ENCODE peak calls at places on chromosomes 1 and 21, in four cellular contexts. U, H, B and Q are unnamed samples.

GRCh38 chr1:69595486-69595885 is 27.8 kb downstream of the LRRC7 start:
- DNase-seq in U (no peak), H (no peak), B (no peak), Q (peak)

GRCh38 chr1:171494086-171494485 is 8.8 kb downstream of the PRRC2C start:
- DNase-seq in U (no peak), H (no peak), B (no peak), Q (no peak)

GRCh38 chr1:97562096-97562495 is 358.7 kb downstream of the DPYD start:
- DNase-seq in U (no peak), H (no peak), B (no peak), Q (no peak)

GRCh38 chr1:160997323-160998038 is 23.5 kb downstream of the F11R start:
- DNase-seq in U (peak), H (peak), B (peak), Q (no peak)

GRCh38 chr1:110114784-110115183 is 2.5 kb downstream of the UBL4B start:
- DNase-seq in U (no peak), H (no peak), B (no peak), Q (no peak)

GRCh38 chr1:216075339-216075738 is 347.9 kb downstream of the USH2A start:
- DNase-seq in U (peak), H (no peak), B (no peak), Q (no peak)

GRCh38 chr1:181033799-181034391 is at the start of gene MR1:
- DNase-seq in U (peak), H (peak), B (no peak), Q (peak)

GRCh38 chr1:46554236-46555080 is 3.0 kb upstream of the KNCN start:
- DNase-seq in U (no peak), H (peak), B (no peak), Q (no peak)

GRCh38 chr1:204520834-204521709 is 4.9 kb downstream of the MDM4 start:
- DNase-seq in U (peak), H (no peak), B (no peak), Q (peak)

GRCh38 chr21:41361786-41362604 is at the start of gene MX2:
- DNase-seq in U (peak), H (peak), B (no peak), Q (no peak)

GRCh38 chr1:70970407-70970806 is 77.2 kb downstream of the PTGER3 start:
- DNase-seq in U (no peak), H (no peak), B (no peak), Q (no peak)

GRCh38 chr1:51642739-51643142 is 25.8 kb downstream of the OSBPL9 start:
- DNase-seq in U (peak), H (no peak), B (no peak), Q (no peak)

DNA sequence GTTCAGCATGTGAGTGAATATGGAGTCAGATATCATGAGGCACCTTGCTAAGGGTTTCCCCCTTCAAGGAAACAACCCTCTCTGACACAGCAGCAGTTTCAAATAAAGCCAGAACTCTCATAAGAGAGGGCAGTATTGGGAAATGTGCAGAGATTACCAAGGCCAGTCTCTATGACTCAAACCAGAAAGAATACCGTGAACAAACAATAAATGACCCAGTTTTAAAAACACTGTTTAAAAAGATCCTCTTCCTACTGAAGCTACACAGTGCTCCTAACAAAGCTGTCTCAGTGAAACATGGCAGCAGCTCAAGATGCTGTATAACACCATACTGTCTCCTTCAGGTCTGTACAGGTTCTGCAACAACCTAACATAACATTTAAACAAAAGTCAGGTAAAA is 102.6 kb downstream of the KIAA0319L start:
- DNase-seq in U (peak), H (peak), B (no peak), Q (no peak)
- TF ChIP-seq CTCF in U (peak), H (no peak), B (no peak), Q (no peak)

GRCh38 chr1:53378932-53379661 is 51.2 kb upstream of the LRP8 start:
- DNase-seq in U (no peak), H (no peak), B (no peak), Q (no peak)

GRCh38 chr1:53377438-53377841 is 49.6 kb upstream of the LRP8 start:
- DNase-seq in U (no peak), H (no peak), B (no peak), Q (no peak)

GRCh38 chr1:53379662-53380002 is 51.8 kb upstream of the LRP8 start:
- DNase-seq in U (no peak), H (no peak), B (no peak), Q (no peak)

GRCh38 chr1:53376742-53377437 is 49.0 kb upstream of the LRP8 start:
- DNase-seq in U (no peak), H (no peak), B (no peak), Q (no peak)

GRCh38 chr1:53378061-53378460 is 50.2 kb upstream of the LRP8 start:
- DNase-seq in U (no peak), H (no peak), B (no peak), Q (no peak)
- TF ChIP-seq CTCF in U (no peak), H (no peak), B (no peak), Q (no peak)

GRCh38 chr1:22039594-22040347 is 12.7 kb upstream of the CDC42 start:
- DNase-seq in U (peak), H (peak), B (no peak), Q (no peak)
- TF ChIP-seq CTCF in U (no peak), H (no peak), B (no peak), Q (peak)

DNA sequence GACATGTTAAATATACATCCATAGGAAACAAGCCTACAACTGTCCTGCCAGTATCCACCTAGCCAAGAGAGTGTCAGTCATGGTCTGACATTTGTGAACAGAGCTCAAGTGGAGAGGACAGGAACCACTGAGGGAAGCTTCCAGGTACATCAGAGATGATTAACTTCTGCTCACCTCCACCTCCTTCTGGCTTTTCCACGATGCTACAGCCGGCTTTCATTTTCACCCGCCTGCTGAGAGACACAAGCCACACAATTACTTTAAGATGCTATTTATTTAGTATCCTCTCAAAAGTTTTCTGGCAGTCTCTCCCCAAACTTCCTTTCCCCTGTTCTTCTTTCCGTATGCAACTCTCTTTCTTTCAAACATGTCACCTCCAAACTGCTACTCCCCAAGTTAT is 2.1 kb downstream of the ETV3 start:
- DNase-seq in U (no peak), H (no peak), B (no peak), Q (no peak)
- TF ChIP-seq CTCF in U (no peak), H (no peak), B (no peak), Q (peak)

DNA sequence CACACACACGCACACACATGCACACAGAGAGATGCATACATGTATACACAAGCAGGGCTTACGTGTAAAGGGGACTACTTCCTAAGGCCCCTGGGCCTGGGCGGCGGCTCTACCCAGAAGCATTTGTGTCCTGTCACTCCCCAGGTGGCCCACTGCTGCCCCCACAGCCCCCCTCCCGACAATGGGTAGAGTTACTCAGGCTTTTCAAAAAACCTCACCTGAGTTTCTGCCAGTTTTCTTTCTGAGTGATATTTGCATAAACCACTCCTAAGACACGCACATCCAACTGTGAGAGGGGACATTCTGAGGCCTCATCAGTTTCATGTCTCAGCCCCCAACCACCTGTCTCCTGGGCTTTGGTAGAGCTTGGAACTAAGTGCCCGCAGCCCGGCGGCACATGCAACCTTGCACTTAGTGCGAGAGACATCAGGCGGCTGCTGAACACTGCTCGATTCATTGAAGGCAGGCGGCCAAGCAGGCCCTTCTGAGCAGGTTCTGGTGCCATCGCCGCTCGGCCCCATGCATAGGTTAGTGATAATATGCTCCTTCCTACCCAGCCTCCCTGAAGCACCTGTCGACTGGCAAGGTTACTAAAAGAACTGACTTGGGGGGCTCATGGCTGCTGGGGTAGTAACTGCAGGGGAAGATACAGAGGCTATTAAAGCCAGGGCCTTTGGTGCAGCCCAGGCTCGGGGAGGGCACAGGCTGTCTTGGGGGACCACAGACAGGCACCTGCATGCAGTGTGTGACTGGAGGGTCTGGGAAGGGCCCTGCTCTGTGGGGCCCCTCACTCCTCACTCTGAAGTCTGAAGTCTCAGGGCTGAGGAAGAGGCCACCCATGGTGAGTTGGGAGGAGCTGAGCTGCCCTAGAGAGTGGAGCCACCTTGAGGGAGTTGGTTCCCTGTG is 364.2 kb upstream of the VAMP3 start:
- DNase-seq in U (no peak), H (no peak), B (no peak), Q (no peak)
- TF ChIP-seq CTCF in U (no peak), H (no peak), B (no peak), Q (no peak)

DNA sequence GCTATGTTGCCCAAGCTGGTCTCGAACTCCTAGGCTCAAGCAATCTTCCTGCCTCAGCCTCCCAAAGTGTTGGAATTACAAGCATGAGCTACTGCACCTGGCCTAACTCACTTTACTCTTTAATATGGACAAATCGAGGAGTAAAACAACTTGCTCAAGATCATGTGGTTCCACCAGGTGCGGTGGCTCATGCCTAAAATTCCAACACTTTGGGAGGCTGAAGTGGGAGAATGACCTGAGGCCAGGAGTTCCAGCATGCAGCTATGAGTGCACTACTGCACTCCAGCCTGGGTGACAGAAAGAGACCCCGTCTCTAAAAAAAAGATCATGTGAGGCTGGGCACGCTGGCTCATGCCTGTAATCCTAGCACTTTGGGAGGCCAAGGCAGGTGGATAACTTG is 2.0 kb downstream of the INPP5B start:
- DNase-seq in U (no peak), H (no peak), B (no peak), Q (no peak)
- TF ChIP-seq CTCF in U (no peak), H (no peak), B (no peak), Q (no peak)

GRCh38 chr1:30189818-30190480 is 533.4 kb downstream of the MATN1 start:
- DNase-seq in U (no peak), H (no peak), B (no peak), Q (no peak)

GRCh38 chr1:30190481-30191153 is 532.8 kb downstream of the MATN1 start:
- DNase-seq in U (no peak), H (no peak), B (no peak), Q (no peak)

GRCh38 chr1:30188999-30189398 is 534.4 kb downstream of the MATN1 start:
- DNase-seq in U (no peak), H (no peak), B (no peak), Q (no peak)

GRCh38 chr1:30192969-30193630 is 530.3 kb downstream of the MATN1 start:
- DNase-seq in U (no peak), H (no peak), B (no peak), Q (no peak)

DNA sequence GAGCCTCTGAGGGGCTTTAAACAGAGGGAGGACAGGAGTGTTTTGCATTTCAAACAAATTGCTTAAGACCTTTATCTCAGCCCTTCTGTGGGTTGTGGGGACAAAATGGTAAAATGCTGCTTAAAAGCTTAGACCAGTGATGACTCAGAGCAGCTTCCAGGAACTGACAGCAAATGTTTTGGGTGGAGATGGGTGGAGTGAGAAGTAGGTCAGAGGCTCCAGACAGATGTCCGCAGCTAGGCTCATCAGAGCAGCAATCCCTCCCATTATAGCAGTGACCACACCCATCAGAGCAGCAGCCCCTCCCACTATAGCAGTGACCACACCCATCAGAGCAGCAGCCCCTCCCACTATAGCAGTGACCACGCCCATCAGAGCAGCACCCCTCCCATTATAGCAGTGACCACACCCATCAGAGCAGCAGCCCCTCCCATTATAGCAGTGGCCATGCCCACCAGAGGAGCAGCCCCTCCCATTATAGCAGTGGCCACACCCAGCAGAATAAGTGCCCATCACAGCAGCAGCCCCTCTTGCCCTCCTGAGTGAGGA is 532.2 kb downstream of the MATN1 start:
- DNase-seq in U (peak), H (peak), B (no peak), Q (no peak)
- TF ChIP-seq CTCF in U (no peak), H (no peak), B (no peak), Q (no peak)

DNA sequence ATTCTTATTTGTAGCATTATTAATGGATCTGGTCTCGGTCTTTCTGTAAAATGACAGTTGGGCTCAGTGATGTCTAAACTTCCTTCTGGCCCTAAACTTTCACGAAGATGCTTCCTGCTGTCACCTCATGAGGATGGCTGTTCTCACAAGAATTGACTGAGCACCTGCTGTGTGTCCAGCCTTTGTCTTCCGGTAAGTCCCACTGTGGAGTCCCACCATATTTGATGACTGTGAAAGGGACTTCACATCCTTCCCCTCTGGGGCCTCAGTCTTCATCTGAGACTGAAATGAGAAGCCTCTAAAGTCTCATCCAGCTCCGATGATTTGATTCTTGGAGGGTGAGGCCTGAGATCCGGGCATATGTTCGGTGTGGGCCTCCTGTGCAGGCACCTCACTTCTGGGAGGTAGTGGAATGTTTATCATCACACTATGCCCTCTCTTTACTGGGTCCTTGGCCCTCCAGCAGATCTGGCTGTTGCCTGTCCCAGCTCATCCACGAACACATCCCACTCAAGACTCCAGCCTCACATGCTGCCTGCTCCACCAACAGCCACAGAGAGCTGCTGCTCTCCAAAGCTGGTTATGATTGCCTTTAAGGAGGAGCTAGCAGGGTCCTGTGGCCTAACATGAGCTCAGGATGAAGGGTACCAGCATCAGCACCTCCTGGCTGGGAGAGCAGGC is 95.8 kb downstream of the KCNN3 start:
- DNase-seq in U (no peak), H (no peak), B (no peak), Q (no peak)
- TF ChIP-seq CTCF in U (no peak), H (no peak), B (no peak), Q (no peak)